ENCODE peak calls at places on chromosomes 3 and 15, in five cellular contexts. One of them, this sample, is unnamed.

GRCh38 chr3:42749025-42749752 is 23.9 kb downstream of the CCDC13 start:
- DNase-seq in GM12865: no peak
- DNase-seq in CD8-positive, alpha-beta memory T cell: no peak
- DNase-seq in RPMI7951: no peak
- DNase-seq in foreskin fibroblast: no peak
- DNase-seq in this sample: no peak

GRCh38 chr3:100297784-100298183 is 36.8 kb upstream of the NIT2 start:
- DNase-seq in foreskin fibroblast: peak
- DNase-seq in RPMI7951: peak
- DNase-seq in CD8-positive, alpha-beta memory T cell: no peak
- DNase-seq in GM12865: no peak
- DNase-seq in this sample: peak

GRCh38 chr3:145719118-145719517 is 441.9 kb downstream of the PLOD2 start:
- DNase-seq in GM12865: no peak
- DNase-seq in CD8-positive, alpha-beta memory T cell: no peak
- DNase-seq in foreskin fibroblast: no peak
- DNase-seq in RPMI7951: no peak
- DNase-seq in this sample: no peak

GRCh38 chr15:40467260-40467615 is 3.5 kb upstream of the CHST14 start:
- DNase-seq in CD8-positive, alpha-beta memory T cell: no peak
- DNase-seq in GM12865: no peak
- DNase-seq in foreskin fibroblast: no peak
- DNase-seq in RPMI7951: no peak
- DNase-seq in this sample: no peak

GRCh38 chr3:46162975-46163550 is 45.0 kb downstream of the CCR1 start:
- DNase-seq in foreskin fibroblast: no peak
- DNase-seq in CD8-positive, alpha-beta memory T cell: no peak
- DNase-seq in GM12865: no peak
- DNase-seq in RPMI7951: peak
- DNase-seq in this sample: peak

GRCh38 chr3:55128201-55128870 is 200.5 kb upstream of the LRTM1 start:
- DNase-seq in CD8-positive, alpha-beta memory T cell: no peak
- DNase-seq in GM12865: no peak
- DNase-seq in RPMI7951: peak
- DNase-seq in foreskin fibroblast: peak
- DNase-seq in this sample: peak

GRCh38 chr15:86595741-86596140 is 516.1 kb downstream of the AGBL1 start:
- DNase-seq in CD8-positive, alpha-beta memory T cell: no peak
- DNase-seq in GM12865: no peak
- DNase-seq in foreskin fibroblast: no peak
- DNase-seq in RPMI7951: peak
- DNase-seq in this sample: no peak

GRCh38 chr3:127072221-127072771 is 89.4 kb downstream of the PLXNA1 start:
- DNase-seq in foreskin fibroblast: no peak
- DNase-seq in CD8-positive, alpha-beta memory T cell: peak
- DNase-seq in RPMI7951: no peak
- DNase-seq in GM12865: no peak
- DNase-seq in this sample: no peak

GRCh38 chr3:20056727-20057611 is 16.7 kb downstream of the KAT2B start:
- DNase-seq in RPMI7951: peak
- DNase-seq in GM12865: peak
- DNase-seq in CD8-positive, alpha-beta memory T cell: no peak
- DNase-seq in foreskin fibroblast: peak
- DNase-seq in this sample: peak

GRCh38 chr3:108089544-108089943 is 1.3 kb downstream of the CD47 start:
- DNase-seq in GM12865: peak
- DNase-seq in RPMI7951: peak
- DNase-seq in foreskin fibroblast: no peak
- DNase-seq in CD8-positive, alpha-beta memory T cell: no peak
- DNase-seq in this sample: no peak

GRCh38 chr3:174397848-174398247 is 461.3 kb upstream of the NAALADL2 start:
- DNase-seq in GM12865: peak
- DNase-seq in CD8-positive, alpha-beta memory T cell: no peak
- DNase-seq in foreskin fibroblast: peak
- DNase-seq in RPMI7951: peak
- DNase-seq in this sample: peak

GRCh38 chr3:158492685-158493084 is 78.3 kb upstream of the MLF1 start:
- DNase-seq in RPMI7951: no peak
- DNase-seq in GM12865: no peak
- DNase-seq in CD8-positive, alpha-beta memory T cell: no peak
- DNase-seq in foreskin fibroblast: no peak
- DNase-seq in this sample: no peak

GRCh38 chr3:122000936-122001605 is 21.0 kb downstream of the ILDR1 start:
- DNase-seq in CD8-positive, alpha-beta memory T cell: no peak
- DNase-seq in RPMI7951: peak
- DNase-seq in GM12865: no peak
- DNase-seq in foreskin fibroblast: no peak
- DNase-seq in this sample: no peak

GRCh38 chr3:13344663-13345062 is 75.5 kb downstream of the NUP210 start:
- DNase-seq in CD8-positive, alpha-beta memory T cell: no peak
- DNase-seq in RPMI7951: no peak
- DNase-seq in GM12865: no peak
- DNase-seq in foreskin fibroblast: no peak
- DNase-seq in this sample: no peak

GRCh38 chr3:138082085-138082991 is 33.1 kb downstream of the DZIP1L start:
- DNase-seq in CD8-positive, alpha-beta memory T cell: no peak
- DNase-seq in RPMI7951: peak
- DNase-seq in foreskin fibroblast: peak
- DNase-seq in GM12865: peak
- DNase-seq in this sample: peak

GRCh38 chr15:99131441-99132023 is 26.7 kb downstream of the SYNM start:
- DNase-seq in CD8-positive, alpha-beta memory T cell: no peak
- DNase-seq in GM12865: no peak
- DNase-seq in foreskin fibroblast: no peak
- DNase-seq in RPMI7951: no peak
- DNase-seq in this sample: no peak

GRCh38 chr3:157407769-157408168 is 28.9 kb upstream of the PTX3 start:
- DNase-seq in RPMI7951: no peak
- DNase-seq in foreskin fibroblast: no peak
- DNase-seq in CD8-positive, alpha-beta memory T cell: no peak
- DNase-seq in GM12865: no peak
- DNase-seq in this sample: no peak

GRCh38 chr3:81734742-81735141 is 26.7 kb downstream of the GBE1 start:
- DNase-seq in foreskin fibroblast: no peak
- DNase-seq in CD8-positive, alpha-beta memory T cell: no peak
- DNase-seq in RPMI7951: no peak
- DNase-seq in GM12865: no peak
- DNase-seq in this sample: no peak

GRCh38 chr3:81692766-81693165 is 68.7 kb downstream of the GBE1 start:
- DNase-seq in RPMI7951: no peak
- DNase-seq in CD8-positive, alpha-beta memory T cell: no peak
- DNase-seq in GM12865: no peak
- DNase-seq in foreskin fibroblast: no peak
- DNase-seq in this sample: no peak

GRCh38 chr3:153319691-153320552 is 157.9 kb downstream of the RAP2B start:
- DNase-seq in GM12865: peak
- DNase-seq in foreskin fibroblast: no peak
- DNase-seq in RPMI7951: no peak
- DNase-seq in CD8-positive, alpha-beta memory T cell: no peak
- DNase-seq in this sample: no peak

GRCh38 chr3:169627073-169627472 is 36.4 kb downstream of the MECOM start:
- DNase-seq in GM12865: peak
- DNase-seq in RPMI7951: no peak
- DNase-seq in foreskin fibroblast: no peak
- DNase-seq in CD8-positive, alpha-beta memory T cell: no peak
- DNase-seq in this sample: no peak

GRCh38 chr3:139534992-139535879 is 4.3 kb downstream of the RBP1 start:
- DNase-seq in CD8-positive, alpha-beta memory T cell: no peak
- DNase-seq in foreskin fibroblast: peak
- DNase-seq in GM12865: peak
- DNase-seq in RPMI7951: peak
- DNase-seq in this sample: no peak

This sample was measured in HCEC 1CT.